ENCODE peak calls at places on chromosomes 5 and 9, in nine cellular contexts. V, N, M, C, R, T, H, L and B are unnamed samples.
A peak's percentile ranks its signal among the peaks of the same experiment; 100 is the strongest.

GRCh38 chr9:100581661-100582060 is 3.8 kb downstream of the CAVIN4 start:
- DNase-seq in T (no peak), L (no peak), R (no peak), N (no peak), M (no peak), V (no peak), H (no peak), C (no peak), B (no peak)

GRCh38 chr5:67679184-67679855 is 482.7 kb upstream of the CD180 start:
- DNase-seq in V (no peak), R (no peak), N (no peak), T (no peak), H (no peak), M (no peak), C (no peak), L (no peak), B (no peak)

GRCh38 chr5:124869481-124870033 is 123.1 kb upstream of the ZNF608 start:
- DNase-seq in R (no peak), H (no peak), L (no peak), T (no peak), C (no peak), N (no peak), M (no peak), V (no peak), B (no peak)

GRCh38 chr5:42553461-42553860 is 130.2 kb downstream of the GHR start:
- DNase-seq in R (no peak), V (no peak), N (no peak), T (no peak), H (no peak), L (no peak), M (no peak), C (no peak), B (no peak)

GRCh38 chr9:91334053-91334452 is 27.7 kb downstream of the AUH start:
- DNase-seq in L (no peak), T (no peak), H (peak; percentile 11), C (no peak), N (no peak), V (no peak), M (no peak), R (peak; percentile 21), B (peak; percentile 31)

GRCh38 chr5:175129619-175130018 is 314.4 kb downstream of the DRD1 start:
- DNase-seq in M (no peak), N (no peak), L (no peak), C (no peak), V (no peak), T (no peak), H (no peak), R (no peak), B (no peak)

GRCh38 chr5:133957080-133957479 is 11.3 kb downstream of the C5orf15 start:
- DNase-seq in M (no peak), N (no peak), V (no peak), C (no peak), L (no peak), R (no peak), T (no peak), H (no peak), B (no peak)

GRCh38 chr9:106878943-106879916 is 16.3 kb downstream of the ZNF462 start:
- DNase-seq in C (peak; percentile 89), H (peak; percentile 95), V (peak; percentile 77), T (peak; percentile 46), M (peak; percentile 90), L (peak; percentile 85), N (no peak), R (peak; percentile 94), B (peak; percentile 39)

GRCh38 chr5:16616536-16617271 is at the start of gene RETREG1:
- DNase-seq in H (no peak), N (no peak), C (peak; percentile 71), T (peak; percentile 64), M (peak; percentile 28), V (peak; percentile 37), L (no peak), R (peak; percentile 64), B (peak; percentile 69)

GRCh38 chr5:61097465-61097864 is 64.8 kb downstream of the SMIM15 start:
- DNase-seq in H (no peak), T (no peak), R (no peak), V (no peak), M (no peak), N (no peak), C (no peak), L (no peak), B (no peak)

DNA sequence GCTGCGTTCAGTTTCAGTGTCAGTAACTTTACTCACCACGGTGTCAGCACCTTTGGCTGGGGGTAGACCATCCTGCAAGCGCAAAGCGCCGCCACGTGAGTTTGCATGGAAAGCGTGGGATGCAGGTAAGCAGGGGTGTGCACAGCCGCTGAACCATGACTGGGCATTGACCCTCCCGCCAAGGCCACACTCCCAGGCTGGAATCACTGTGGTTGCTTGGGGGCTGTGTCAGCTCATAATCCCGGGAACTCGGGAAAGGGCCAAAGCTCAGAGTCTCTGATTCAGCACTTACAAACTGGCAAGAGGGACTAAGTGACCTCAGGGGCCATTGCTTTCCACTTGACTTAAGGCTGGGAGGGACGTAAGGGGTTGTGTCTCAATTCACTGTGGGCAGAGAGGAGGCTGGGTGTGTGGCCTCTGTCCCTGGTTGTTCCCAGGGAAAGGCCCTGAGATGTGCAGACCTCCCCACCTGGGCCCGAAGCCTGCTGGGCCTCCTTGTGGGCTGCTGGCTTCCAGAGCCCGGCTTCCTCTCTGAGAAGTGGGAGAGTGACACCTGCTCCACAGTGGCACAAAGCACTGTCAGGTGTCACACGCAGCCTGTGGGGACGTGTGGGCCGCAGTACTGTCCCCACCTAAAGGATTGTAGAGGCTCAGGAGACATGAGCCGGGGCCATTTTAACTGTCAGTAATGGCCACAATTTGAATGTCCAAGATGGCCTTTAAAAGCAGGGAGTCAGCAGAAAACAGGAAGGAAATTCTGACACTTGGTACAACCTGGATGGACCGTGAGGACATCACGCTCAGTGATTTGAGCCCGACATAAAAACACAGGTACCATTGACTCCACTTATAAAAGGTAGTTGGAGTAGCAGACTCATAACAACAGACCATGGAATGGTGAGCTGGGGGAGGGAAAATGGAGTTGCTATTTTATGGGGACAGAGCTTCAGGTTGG is 16.7 kb downstream of the ABO start:
- DNase-seq in V (no peak), L (no peak), N (no peak), C (no peak), R (no peak), H (no peak), T (no peak), M (no peak), B (no peak)
- TF ChIP-seq CTCF in V (no peak), L (no peak), N (no peak), C (no peak), R (no peak), H (no peak), T (no peak), M (no peak), B (no peak)

GRCh38 chr5:55636711-55637110 is 75.4 kb downstream of the SLC38A9 start:
- DNase-seq in V (peak; percentile 37), H (peak; percentile 72), M (no peak), T (peak; percentile 66), C (peak; percentile 31), L (no peak), N (no peak), R (peak; percentile 81), B (no peak)

GRCh38 chr5:55633574-55634203 is 78.4 kb downstream of the SLC38A9 start:
- DNase-seq in T (peak; percentile 45), M (peak; percentile 43), V (peak; percentile 47), C (no peak), L (no peak), H (peak; percentile 55), N (no peak), R (peak; percentile 41), B (no peak)

GRCh38 chr5:55634204-55634785 is 77.8 kb downstream of the SLC38A9 start:
- DNase-seq in M (no peak), C (no peak), H (peak; percentile 89), L (no peak), R (peak; percentile 52), V (no peak), N (no peak), T (no peak), B (peak; percentile 11)

GRCh38 chr5:55636177-55636576 is 75.9 kb downstream of the SLC38A9 start:
- DNase-seq in H (peak; percentile 34), C (peak; percentile 34), T (no peak), V (no peak), M (no peak), L (no peak), N (no peak), R (no peak), B (no peak)

DNA sequence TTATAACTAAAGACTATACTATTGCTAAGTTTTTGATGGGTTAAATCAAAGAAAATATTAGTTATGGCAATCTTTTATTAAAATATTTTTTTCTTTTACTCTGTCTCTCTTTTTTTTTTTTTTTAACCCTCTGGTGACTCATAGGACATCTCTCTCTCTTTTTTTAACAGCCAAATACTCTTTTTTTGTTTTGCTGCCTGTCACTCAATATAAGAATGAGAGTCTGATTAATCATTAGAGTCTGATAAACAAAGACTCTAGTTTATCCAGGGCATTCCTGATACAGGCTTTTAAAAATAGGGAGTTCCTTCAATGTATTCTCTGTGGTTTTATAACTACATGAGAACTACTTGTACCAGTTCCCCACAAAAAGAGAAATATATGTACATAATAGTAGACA is 77.3 kb downstream of the SLC38A9 start:
- DNase-seq in L (no peak), M (peak; percentile 8), H (no peak), N (no peak), T (no peak), C (no peak), R (no peak), V (no peak), B (no peak)
- H3K4me3 ChIP-seq in L (no peak overlapping the region), M (no peak overlapping the region), H (no peak overlapping the region), N (no peak overlapping the region), T (no peak overlapping the region), C (no peak overlapping the region), R (no peak overlapping the region), V (no peak overlapping the region), B (no peak overlapping the region)

GRCh38 chr5:157735991-157736390 is 4.8 kb downstream of the THG1L start:
- DNase-seq in T (no peak), V (no peak), L (no peak), M (no peak), H (no peak), N (no peak), R (no peak), C (no peak), B (no peak)

GRCh38 chr5:157739388-157740045 is 4.0 kb upstream of the LSM11 start:
- DNase-seq in H (no peak), C (no peak), V (no peak), T (no peak), N (no peak), L (no peak), M (no peak), R (no peak), B (no peak)

GRCh38 chr5:157743163-157744054 is at the start of gene LSM11:
- DNase-seq in T (peak; percentile 89), V (peak; percentile 81), M (peak; percentile 84), H (peak; percentile 70), C (peak; percentile 79), L (no peak), N (peak; percentile 40), R (peak; percentile 94), B (peak; percentile 82)

GRCh38 chr5:157744055-157745011 is 821 bp downstream of the LSM11 start:
- DNase-seq in M (no peak), R (peak; percentile 42), C (no peak), L (no peak), N (no peak), H (no peak), V (no peak), T (no peak), B (no peak)

GRCh38 chr5:157740211-157740610 is 3.3 kb upstream of the LSM11 start:
- DNase-seq in T (no peak), R (peak; percentile 17), C (no peak), V (no peak), M (peak; percentile 23), L (no peak), H (no peak), N (no peak), B (no peak)
- TF ChIP-seq CTCF in T (peak; percentile 0), R (peak; percentile 36), C (no peak), V (no peak), M (peak; percentile 62), L (peak; percentile 53), H (peak; percentile 51), N (no peak), B (peak; percentile 56)

GRCh38 chr5:167790462-167791260 is 500.8 kb upstream of the WWC1 start:
- DNase-seq in R (no peak), V (no peak), T (no peak), M (peak; percentile 14), L (no peak), C (no peak), H (peak; percentile 90), N (no peak), B (no peak)
- H3K4me3 ChIP-seq in R (no peak overlapping the region), V (no peak overlapping the region), T (no peak overlapping the region), M (no peak overlapping the region), L (no peak overlapping the region), C (no peak overlapping the region), H (no peak overlapping the region), N (no peak overlapping the region), B (no peak overlapping the region)